ENCODE peak calls at places on chromosomes 5 and 9, in six cellular contexts. V is RWPE1, O is HCT116, H is left ventricle myocardium inferior, T is fibroblast of lung, G is NCI-H460. M is an unnamed sample.

GRCh38 chr5:138953370-138954256 is 78.5 kb upstream of the LRRTM2 start:
- DNase-seq in V (peak), O (no peak), H (peak), T (peak), G (peak), M (peak)

GRCh38 chr5:140240987-140241706 is 61.8 kb downstream of the PFDN1 start:
- DNase-seq in V (peak), O (peak), H (peak), T (peak), G (peak), M (peak)

GRCh38 chr9:29806941-29807625 is 2233.8 kb upstream of the C9orf72 start:
- DNase-seq in V (peak), O (no peak), H (no peak), T (no peak), G (no peak), M (no peak)

GRCh38 chr9:99947395-99947794 is 40.9 kb downstream of the STX17 start:
- DNase-seq in V (no peak), O (no peak), H (no peak), T (no peak), G (peak), M (no peak)

GRCh38 chr9:129008469-129008965 is 19.6 kb downstream of the SH3GLB2 start:
- DNase-seq in V (no peak), O (no peak), H (no peak), T (no peak), G (no peak), M (no peak)

GRCh38 chr5:159422371-159422770 is 92.1 kb upstream of the IL12B start:
- DNase-seq in V (no peak), O (no peak), H (no peak), T (no peak), G (no peak), M (no peak)

GRCh38 chr5:10671041-10672008 is 89.7 kb downstream of the DAP start:
- DNase-seq in V (no peak), O (no peak), H (no peak), T (no peak), G (no peak), M (peak)

GRCh38 chr9:122131401-122131921 is 28.1 kb downstream of the NDUFA8 start:
- DNase-seq in V (no peak), O (no peak), H (peak), T (no peak), G (no peak), M (no peak)

GRCh38 chr5:154654484-154655375 is 100.4 kb upstream of the LARP1 start:
- DNase-seq in V (no peak), O (no peak), H (no peak), T (no peak), G (no peak), M (no peak)